ENCODE peak calls at places on chromosomes 6 and 20, in four cellular contexts. G is heart right ventricle, F is gastrocnemius medialis, H is small intestine. S is an unnamed sample. For H3K27me3, the result is how much of the 10 kb centered on the place peaks cover.

GRCh38 chr6:157764346-157765068 is 58.5 kb upstream of the SNX9 start:
- DNase-seq in G (peak), F (peak), H (peak), S (peak)

GRCh38 chr20:37651932-37652331 is 41.9 kb upstream of the CTNNBL1 start:
- DNase-seq in G (peak), F (no peak), H (peak), S (no peak)

GRCh38 chr20:41436679-41437078 is 70.1 kb upstream of the EMILIN3 start:
- DNase-seq in G (no peak), F (no peak), H (no peak), S (no peak)

GRCh38 chr20:57772349-57772964 is 62.6 kb upstream of the PMEPA1 start:
- DNase-seq in G (no peak), F (no peak), H (no peak), S (no peak)

GRCh38 chr20:38171301-38172010 is 6.4 kb upstream of the TGM2 start:
- DNase-seq in G (no peak), F (no peak), H (no peak), S (no peak)

GRCh38 chr6:83092756-83093399 is 25.4 kb downstream of the DOP1A start:
- DNase-seq in G (no peak), F (no peak), H (no peak), S (no peak)

GRCh38 chr6:15036690-15037245 is 209.1 kb upstream of the JARID2 start:
- DNase-seq in G (peak), F (peak), H (peak), S (peak)

GRCh38 chr6:146857960-146858308 is 259.2 kb downstream of the ADGB start:
- DNase-seq in G (no peak), F (no peak), H (no peak), S (no peak)

GRCh38 chr6:141169419-141169818 is 963.3 kb upstream of the GJE1 start:
- DNase-seq in G (no peak), F (no peak), H (no peak), S (no peak)

GRCh38 chr6:146028250-146028789 is 542 bp upstream of the GRM1 start:
- DNase-seq in G (peak), F (no peak), H (peak), S (no peak)

GRCh38 chr6:35019171-35019570 is 122.0 kb downstream of the TCP11 start:
- DNase-seq in G (no peak), F (no peak), H (no peak), S (no peak)

GRCh38 chr20:44532981-44533331 is 11.1 kb upstream of the SERINC3 start:
- DNase-seq in G (no peak), F (no peak), H (no peak), S (no peak)

GRCh38 chr20:11891827-11892521 is 25.7 kb upstream of the BTBD3 start:
- DNase-seq in G (peak), F (peak), H (peak), S (no peak)

GRCh38 chr6:140779991-140780596 is 1352.6 kb upstream of the GJE1 start:
- DNase-seq in G (no peak), F (no peak), H (peak), S (no peak)

GRCh38 chr6:7727951-7728854 is 2.3 kb downstream of the BMP6 start:
- DNase-seq in G (no peak), F (no peak), H (no peak), S (no peak)

GRCh38 chr20:43690943-43691598 is 24.2 kb downstream of the MYBL2 start:
- DNase-seq in G (no peak), F (no peak), H (no peak), S (no peak)

GRCh38 chr6:31053873-31054272 is 43.6 kb downstream of the MUC22 start:
- DNase-seq in G (no peak), F (no peak), H (no peak), S (no peak)

GRCh38 chr6:38579010-38579628 is 60.6 kb downstream of the BTBD9 start:
- DNase-seq in G (no peak), F (no peak), H (no peak), S (no peak)

GRCh38 chr20:24691901-24692351 is 222.5 kb downstream of the SYNDIG1 start:
- DNase-seq in G (no peak), F (no peak), H (no peak), S (peak)

GRCh38 chr6:105879902-105880547 is 206.1 kb upstream of the PRDM1 start:
- DNase-seq in G (no peak), F (peak), H (no peak), S (no peak)

DNA sequence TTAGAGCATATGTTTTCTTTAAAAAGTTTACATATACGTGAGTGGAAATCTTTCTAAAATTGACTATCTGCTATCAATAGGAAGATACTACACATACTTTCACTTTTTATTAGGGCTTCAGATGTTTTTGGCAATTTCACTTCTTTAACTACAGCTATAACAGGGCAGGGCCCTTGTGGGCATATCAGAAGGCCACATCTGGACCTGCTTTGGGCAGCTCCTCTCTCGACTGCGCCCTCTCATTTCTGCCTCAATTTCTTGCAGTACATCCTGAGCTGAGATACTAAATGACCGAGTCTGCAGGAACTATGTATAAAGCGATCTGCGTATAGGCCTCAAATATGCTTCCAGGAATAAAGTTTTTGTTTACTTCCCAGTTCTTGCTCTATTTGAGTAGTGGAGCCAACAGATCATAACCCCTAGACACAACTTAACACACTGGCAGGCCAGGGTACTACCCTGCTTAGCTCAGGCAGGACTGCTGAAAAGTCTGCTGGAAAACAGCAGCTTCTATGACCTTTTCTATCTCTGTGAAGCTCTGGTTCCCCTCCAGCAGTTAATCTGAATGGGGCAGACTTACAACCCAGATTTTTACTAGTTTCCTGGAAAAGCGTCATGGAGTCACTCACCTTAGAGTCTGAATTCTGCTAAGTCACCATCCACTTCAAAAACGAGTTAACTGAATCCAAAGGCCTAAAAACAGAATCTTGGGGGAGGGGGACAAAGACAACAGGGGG is 12.7 kb downstream of the GCLC start:
- DNase-seq in G (no peak), F (no peak), H (no peak), S (no peak)
- H3K4me3 ChIP-seq in G (no peak), F (no peak), H (no peak), S (no peak)

DNA sequence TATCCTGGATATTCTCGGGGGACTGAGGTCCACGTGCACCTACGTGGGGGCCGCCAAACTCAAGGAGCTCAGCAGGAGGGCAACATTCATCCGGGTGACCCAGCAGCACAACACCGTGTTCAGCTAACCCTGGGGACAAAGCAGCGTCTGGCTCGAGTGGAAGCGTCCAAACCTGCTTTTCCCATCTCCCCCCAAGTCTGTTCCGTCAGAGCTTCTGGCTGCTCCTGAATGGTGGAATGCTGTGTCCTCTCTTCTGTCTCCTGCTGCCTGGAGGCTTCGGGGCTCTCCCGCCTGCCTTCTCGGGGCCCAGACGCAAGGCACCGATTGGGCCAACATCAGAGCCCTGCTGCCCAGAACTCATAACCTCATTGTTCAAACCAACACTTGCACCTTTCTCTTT is 56.7 kb downstream of the GMPR start:
- DNase-seq in G (no peak), F (no peak), H (no peak), S (no peak)
- H3K27me3 ChIP-seq in G (under half), F (under half), H (under half), S (under half)

DNA sequence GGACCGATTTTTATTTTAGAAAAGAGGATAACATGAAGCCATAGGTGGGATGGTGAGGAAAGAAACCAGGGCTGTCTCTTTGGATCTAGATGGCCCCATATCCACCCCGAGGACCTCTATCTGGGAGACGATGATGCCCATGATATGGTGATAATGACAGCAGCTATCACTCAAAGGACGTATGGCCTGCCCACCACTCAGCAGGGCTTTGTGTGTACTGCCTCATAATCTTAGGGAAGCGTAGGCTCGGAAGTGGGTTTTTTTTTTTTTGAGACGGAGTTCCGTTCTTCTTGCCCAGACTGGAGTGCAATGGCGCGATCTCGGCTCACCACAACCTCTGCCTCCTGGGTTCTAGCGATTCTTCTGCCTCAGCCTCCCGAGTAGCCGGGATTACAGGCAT is 8.2 kb upstream of the TAF8 start:
- DNase-seq in G (no peak), F (no peak), H (no peak), S (no peak)
- H3K4me3 ChIP-seq in G (no peak), F (no peak), H (no peak), S (no peak)

GRCh38 chr6:108118791-108119211 is 44.3 kb upstream of the OSTM1 start:
- DNase-seq in G (no peak), F (no peak), H (no peak), S (no peak)
- H3K27me3 ChIP-seq in G (half or more), F (half or more), H (under half), S (under half)

DNA sequence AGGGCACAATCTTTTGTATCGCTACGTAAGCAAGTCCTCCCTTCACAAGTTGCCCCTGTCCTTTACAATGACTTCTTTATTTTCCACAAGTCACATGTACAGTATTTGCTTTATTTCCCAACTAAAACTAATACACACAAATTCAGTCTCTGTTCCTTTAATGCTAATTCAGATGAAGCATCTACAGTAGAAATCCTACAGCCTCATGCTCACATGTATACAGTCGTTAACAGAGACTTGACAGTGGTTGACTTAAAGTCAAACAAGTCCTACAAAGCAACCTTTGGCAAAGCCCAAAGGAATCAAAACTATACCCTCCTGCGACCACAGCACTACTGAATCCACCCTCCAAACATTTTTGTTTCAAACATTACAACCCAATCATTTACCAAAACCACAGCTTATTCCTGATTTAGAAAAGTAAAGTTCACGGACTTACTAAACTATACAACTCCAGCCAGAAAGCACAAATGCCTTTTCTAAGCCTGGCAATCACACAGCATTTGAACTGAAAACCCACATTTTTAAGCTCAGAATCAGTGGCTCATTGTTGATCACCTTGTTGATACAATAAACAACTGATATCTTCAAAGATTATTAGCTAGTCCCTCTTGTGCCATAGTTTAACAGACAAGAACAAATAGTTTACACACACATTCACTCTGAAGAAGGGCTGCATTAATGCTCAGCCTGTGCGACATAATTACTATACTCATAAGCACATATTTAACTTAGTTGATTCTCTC is 70.8 kb upstream of the NHSL1 start:
- DNase-seq in G (no peak), F (no peak), H (no peak), S (no peak)
- H3K4me3 ChIP-seq in G (peak), F (no peak), H (no peak), S (no peak)

GRCh38 chr6:10397756-10398438 is 17.0 kb downstream of the TFAP2A start:
- DNase-seq in G (no peak), F (no peak), H (no peak), S (no peak)

GRCh38 chr6:10396775-10397174 is 18.1 kb downstream of the TFAP2A start:
- DNase-seq in G (no peak), F (no peak), H (no peak), S (no peak)

GRCh38 chr6:10393544-10394225 is 21.2 kb downstream of the TFAP2A start:
- DNase-seq in G (no peak), F (no peak), H (no peak), S (no peak)

GRCh38 chr6:10395171-10395945 is 19.5 kb downstream of the TFAP2A start:
- DNase-seq in G (no peak), F (no peak), H (no peak), S (no peak)

GRCh38 chr6:10395946-10396577 is 18.8 kb downstream of the TFAP2A start:
- DNase-seq in G (no peak), F (no peak), H (no peak), S (no peak)
- H3K27me3 ChIP-seq in G (half or more), F (half or more), H (under half), S (under half)

GRCh38 chr6:32085759-32086458 is 23.2 kb downstream of the TNXB start:
- DNase-seq in G (no peak), F (no peak), H (peak), S (no peak)

GRCh38 chr6:32088487-32089049 is 20.6 kb downstream of the TNXB start:
- DNase-seq in G (no peak), F (no peak), H (no peak), S (no peak)

GRCh38 chr6:32086661-32087573 is 22.2 kb downstream of the TNXB start:
- DNase-seq in G (no peak), F (no peak), H (no peak), S (no peak)

GRCh38 chr6:32089082-32089828 is 19.9 kb downstream of the TNXB start:
- DNase-seq in G (no peak), F (no peak), H (no peak), S (no peak)

DNA sequence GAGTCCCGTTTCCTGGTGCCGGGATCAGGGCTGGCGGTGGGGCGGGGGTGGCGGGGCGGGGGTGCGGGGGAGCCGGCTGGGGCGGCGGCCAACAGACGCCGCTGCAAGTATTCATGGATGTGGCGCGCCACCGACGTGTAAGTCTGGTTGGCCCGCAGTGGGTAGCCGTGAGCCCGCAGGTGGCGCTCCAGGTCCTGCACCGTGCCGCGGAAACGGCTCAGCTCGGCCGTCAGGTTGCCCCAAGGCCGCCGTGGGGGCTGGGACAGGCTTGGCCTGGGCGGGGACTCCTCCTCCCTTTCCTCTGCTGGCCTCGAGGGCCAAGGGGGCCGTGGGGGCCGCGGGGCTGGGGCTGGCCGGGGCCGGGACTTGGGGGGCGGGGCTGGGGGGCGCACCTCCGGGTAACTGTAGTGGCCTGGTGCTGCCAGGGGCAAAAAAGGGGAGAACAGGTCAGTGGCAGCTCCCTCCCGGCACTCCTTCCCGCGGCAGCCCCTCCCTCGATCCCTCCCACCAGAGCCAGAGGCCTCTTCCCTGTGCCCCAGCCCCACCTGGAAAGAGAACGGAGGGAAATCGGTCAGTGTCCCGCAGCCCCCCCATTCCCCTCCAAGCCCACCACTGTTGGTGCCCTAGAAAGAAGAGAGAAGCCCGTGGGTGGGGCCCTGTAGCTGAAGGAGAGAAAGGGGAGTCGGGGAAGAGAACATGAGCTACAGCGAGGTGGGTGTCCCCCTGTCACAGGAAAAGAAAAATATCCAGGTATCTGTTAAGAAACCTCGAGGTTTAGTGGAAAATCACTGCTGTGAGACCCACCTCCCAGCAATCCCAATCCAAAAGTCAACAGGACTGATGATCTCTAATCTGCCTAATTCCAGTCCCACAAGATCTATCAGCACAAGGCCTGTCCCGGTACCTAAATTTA is 21.3 kb downstream of the TNXB start:
- DNase-seq in G (peak), F (peak), H (peak), S (peak)
- H3K4me3 ChIP-seq in G (peak), F (no peak), H (no peak), S (peak)

S was measured in breast epithelium.